ENCODE peak calls at places on chromosomes 13 and 19, in seven cellular contexts. One of them, this sample, is unnamed.

GRCh38 chr13:48412100-48412556 is 785 bp downstream of the LPAR6 start:
- DNase-seq in PC-3: peak
- DNase-seq in left ventricle myocardium inferior: no peak
- DNase-seq in thoracic aorta: no peak
- DNase-seq in IMR-90: peak
- DNase-seq in epithelial cell of proximal tubule: no peak
- DNase-seq in GM12865: no peak
- DNase-seq in this sample: no peak

GRCh38 chr13:109148243-109148642 is 518.8 kb downstream of the MYO16 start:
- DNase-seq in left ventricle myocardium inferior: no peak
- DNase-seq in IMR-90: peak
- DNase-seq in PC-3: peak
- DNase-seq in epithelial cell of proximal tubule: no peak
- DNase-seq in thoracic aorta: no peak
- DNase-seq in GM12865: no peak
- DNase-seq in this sample: no peak

GRCh38 chr19:34484328-34484727 is 2.8 kb downstream of the WTIP start:
- DNase-seq in left ventricle myocardium inferior: peak
- DNase-seq in GM12865: no peak
- DNase-seq in IMR-90: no peak
- DNase-seq in thoracic aorta: no peak
- DNase-seq in epithelial cell of proximal tubule: no peak
- DNase-seq in PC-3: no peak
- DNase-seq in this sample: no peak

GRCh38 chr13:40406405-40407138 is 259.9 kb downstream of the FOXO1 start:
- DNase-seq in thoracic aorta: no peak
- DNase-seq in left ventricle myocardium inferior: no peak
- DNase-seq in epithelial cell of proximal tubule: no peak
- DNase-seq in PC-3: peak
- DNase-seq in IMR-90: peak
- DNase-seq in GM12865: no peak
- DNase-seq in this sample: peak

GRCh38 chr13:33033361-33033812 is 17.2 kb downstream of the KL start:
- DNase-seq in IMR-90: no peak
- DNase-seq in left ventricle myocardium inferior: no peak
- DNase-seq in thoracic aorta: no peak
- DNase-seq in GM12865: peak
- DNase-seq in PC-3: no peak
- DNase-seq in epithelial cell of proximal tubule: no peak
- DNase-seq in this sample: no peak

GRCh38 chr13:104204177-104204576 is 1138.0 kb upstream of the SLC10A2 start:
- DNase-seq in thoracic aorta: no peak
- DNase-seq in epithelial cell of proximal tubule: no peak
- DNase-seq in PC-3: no peak
- DNase-seq in GM12865: peak
- DNase-seq in left ventricle myocardium inferior: no peak
- DNase-seq in IMR-90: no peak
- DNase-seq in this sample: no peak

GRCh38 chr13:30872195-30872594 is 33.9 kb upstream of the MEDAG start:
- DNase-seq in GM12865: no peak
- DNase-seq in left ventricle myocardium inferior: no peak
- DNase-seq in thoracic aorta: no peak
- DNase-seq in epithelial cell of proximal tubule: no peak
- DNase-seq in IMR-90: no peak
- DNase-seq in PC-3: no peak
- DNase-seq in this sample: no peak

GRCh38 chr19:13463296-13463695 is 43.0 kb downstream of the CACNA1A start:
- DNase-seq in PC-3: peak
- DNase-seq in GM12865: peak
- DNase-seq in left ventricle myocardium inferior: no peak
- DNase-seq in thoracic aorta: no peak
- DNase-seq in IMR-90: peak
- DNase-seq in epithelial cell of proximal tubule: no peak
- DNase-seq in this sample: no peak

GRCh38 chr19:40251991-40252390 is 25.5 kb upstream of the CCNP start:
- DNase-seq in PC-3: no peak
- DNase-seq in IMR-90: no peak
- DNase-seq in GM12865: no peak
- DNase-seq in left ventricle myocardium inferior: no peak
- DNase-seq in thoracic aorta: no peak
- DNase-seq in epithelial cell of proximal tubule: no peak
- DNase-seq in this sample: no peak

GRCh38 chr13:110475550-110476219 is 85.8 kb downstream of the RAB20 start:
- DNase-seq in IMR-90: no peak
- DNase-seq in epithelial cell of proximal tubule: no peak
- DNase-seq in left ventricle myocardium inferior: no peak
- DNase-seq in GM12865: no peak
- DNase-seq in thoracic aorta: no peak
- DNase-seq in PC-3: no peak
- DNase-seq in this sample: no peak
- TF ChIP-seq CTCF in IMR-90: no peak
- TF ChIP-seq CTCF in epithelial cell of proximal tubule: no peak
- TF ChIP-seq CTCF in left ventricle myocardium inferior: no peak
- TF ChIP-seq CTCF in GM12865: no peak
- TF ChIP-seq CTCF in thoracic aorta: no peak
- TF ChIP-seq CTCF in PC-3: no peak
- TF ChIP-seq CTCF in this sample: no peak

DNA sequence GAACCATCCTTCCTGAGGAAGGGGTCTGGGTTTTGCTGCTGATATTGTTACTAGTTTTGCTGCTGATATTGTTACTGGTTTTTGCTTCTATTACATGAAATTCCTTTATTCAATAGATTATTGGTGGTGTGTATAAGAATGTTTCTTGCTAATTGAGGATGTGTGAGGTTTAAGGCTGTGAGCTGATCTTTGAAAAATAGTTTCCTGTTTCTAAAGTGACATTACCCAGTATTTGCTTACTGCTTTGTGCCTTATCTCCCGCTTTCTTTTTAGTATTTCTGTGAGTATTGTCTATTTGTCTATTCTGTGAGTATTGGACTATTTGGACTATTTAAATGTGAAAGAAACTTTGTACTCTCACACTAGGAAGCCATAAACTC is 38.2 kb upstream of the C1QTNF9 start:
- DNase-seq in thoracic aorta: no peak
- DNase-seq in left ventricle myocardium inferior: no peak
- DNase-seq in PC-3: no peak
- DNase-seq in epithelial cell of proximal tubule: no peak
- DNase-seq in IMR-90: no peak
- DNase-seq in GM12865: no peak
- DNase-seq in this sample: no peak
- H3K4me3 ChIP-seq in thoracic aorta: peak
- H3K4me3 ChIP-seq in left ventricle myocardium inferior: peak
- H3K4me3 ChIP-seq in PC-3: no peak
- H3K4me3 ChIP-seq in epithelial cell of proximal tubule: peak
- H3K4me3 ChIP-seq in IMR-90: peak
- H3K4me3 ChIP-seq in GM12865: peak
- H3K4me3 ChIP-seq in this sample: peak

DNA sequence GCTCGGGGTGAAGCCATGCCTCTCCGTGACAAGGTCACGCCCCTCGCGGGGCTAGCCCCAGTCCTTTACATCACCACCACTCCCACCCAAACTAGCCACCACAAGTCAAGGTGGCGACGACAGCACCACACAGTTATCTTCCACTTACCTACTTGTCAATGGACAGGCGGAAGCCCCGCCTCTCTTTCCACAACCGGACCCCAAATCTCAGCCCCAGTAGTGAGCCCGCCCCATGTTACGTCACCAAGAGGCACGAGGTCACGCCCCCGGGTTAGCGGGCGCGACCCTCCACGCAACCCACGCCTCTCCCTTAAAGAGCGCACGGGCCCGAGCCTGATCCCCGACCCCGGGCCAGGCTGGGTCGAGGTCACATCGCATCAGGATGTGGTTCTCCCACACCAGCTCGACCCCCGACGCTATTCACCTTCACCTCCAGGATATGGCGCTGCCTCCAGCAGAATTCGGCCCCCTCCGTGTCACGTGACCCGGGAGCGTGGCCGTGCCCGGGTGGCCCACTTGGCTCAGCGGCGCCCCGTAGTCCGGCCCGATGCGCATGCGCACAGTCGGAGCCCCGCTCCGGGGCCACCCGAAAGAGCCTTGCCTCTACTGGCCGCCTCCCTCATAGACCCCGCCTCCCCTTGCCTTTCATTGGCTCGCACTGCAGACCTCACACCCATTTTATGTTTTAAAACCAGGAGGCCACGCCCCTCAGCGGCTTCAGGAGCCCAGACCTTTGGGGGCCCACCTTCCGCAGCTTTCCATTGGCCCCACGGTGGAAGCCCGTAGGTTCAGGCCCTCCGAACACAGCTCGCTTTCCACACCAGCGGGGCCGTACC is 18.2 kb downstream of the SYDE1 start:
- DNase-seq in GM12865: peak
- DNase-seq in IMR-90: peak
- DNase-seq in PC-3: peak
- DNase-seq in thoracic aorta: peak
- DNase-seq in left ventricle myocardium inferior: peak
- DNase-seq in epithelial cell of proximal tubule: peak
- DNase-seq in this sample: peak
- TF ChIP-seq CTCF in GM12865: peak
- TF ChIP-seq CTCF in IMR-90: no peak
- TF ChIP-seq CTCF in PC-3: no peak
- TF ChIP-seq CTCF in thoracic aorta: no peak
- TF ChIP-seq CTCF in left ventricle myocardium inferior: no peak
- TF ChIP-seq CTCF in epithelial cell of proximal tubule: no peak
- TF ChIP-seq CTCF in this sample: peak

DNA sequence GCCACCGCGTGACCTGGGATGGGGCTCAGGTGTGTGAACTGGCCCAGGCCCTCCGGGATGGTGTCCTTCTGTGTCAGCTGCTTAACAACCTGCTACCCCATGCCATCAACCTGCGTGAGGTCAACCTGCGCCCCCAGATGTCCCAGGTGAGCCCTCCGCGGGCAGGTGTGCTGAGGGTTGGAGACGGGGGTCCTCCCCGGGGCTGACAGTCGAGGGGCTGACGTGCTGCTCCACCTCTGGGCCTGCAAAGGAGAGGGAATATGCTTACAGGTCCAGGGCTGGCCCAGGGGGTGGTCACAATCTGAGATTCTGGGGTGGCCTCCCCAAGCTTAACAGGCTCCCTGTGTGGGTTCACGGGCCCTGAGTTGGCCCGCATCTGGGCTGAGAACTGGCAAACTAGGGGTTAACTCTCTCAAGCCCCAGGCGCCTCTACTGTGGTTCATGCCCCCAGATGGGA is 386 bp downstream of the VAV1 start:
- DNase-seq in thoracic aorta: no peak
- DNase-seq in GM12865: no peak
- DNase-seq in left ventricle myocardium inferior: no peak
- DNase-seq in epithelial cell of proximal tubule: no peak
- DNase-seq in IMR-90: no peak
- DNase-seq in PC-3: no peak
- DNase-seq in this sample: no peak
- H3K4me3 ChIP-seq in thoracic aorta: peak
- H3K4me3 ChIP-seq in GM12865: peak
- H3K4me3 ChIP-seq in left ventricle myocardium inferior: peak
- H3K4me3 ChIP-seq in epithelial cell of proximal tubule: no peak
- H3K4me3 ChIP-seq in IMR-90: no peak
- H3K4me3 ChIP-seq in PC-3: no peak
- H3K4me3 ChIP-seq in this sample: no peak

GRCh38 chr19:8039231-8039630 is 13.3 kb upstream of the CCL25 start:
- DNase-seq in PC-3: no peak
- DNase-seq in epithelial cell of proximal tubule: no peak
- DNase-seq in GM12865: no peak
- DNase-seq in IMR-90: no peak
- DNase-seq in left ventricle myocardium inferior: no peak
- DNase-seq in thoracic aorta: no peak
- DNase-seq in this sample: no peak

GRCh38 chr19:8038815-8039214 is 13.7 kb upstream of the CCL25 start:
- DNase-seq in GM12865: no peak
- DNase-seq in epithelial cell of proximal tubule: no peak
- DNase-seq in PC-3: no peak
- DNase-seq in thoracic aorta: no peak
- DNase-seq in left ventricle myocardium inferior: no peak
- DNase-seq in IMR-90: no peak
- DNase-seq in this sample: no peak

GRCh38 chr19:8036438-8037099 is 16.0 kb upstream of the CCL25 start:
- DNase-seq in IMR-90: no peak
- DNase-seq in thoracic aorta: no peak
- DNase-seq in epithelial cell of proximal tubule: no peak
- DNase-seq in GM12865: no peak
- DNase-seq in left ventricle myocardium inferior: no peak
- DNase-seq in PC-3: no peak
- DNase-seq in this sample: no peak

GRCh38 chr19:8030906-8031305 is 21.7 kb upstream of the CCL25 start:
- DNase-seq in thoracic aorta: no peak
- DNase-seq in IMR-90: no peak
- DNase-seq in epithelial cell of proximal tubule: no peak
- DNase-seq in PC-3: no peak
- DNase-seq in left ventricle myocardium inferior: no peak
- DNase-seq in GM12865: no peak
- DNase-seq in this sample: no peak

DNA sequence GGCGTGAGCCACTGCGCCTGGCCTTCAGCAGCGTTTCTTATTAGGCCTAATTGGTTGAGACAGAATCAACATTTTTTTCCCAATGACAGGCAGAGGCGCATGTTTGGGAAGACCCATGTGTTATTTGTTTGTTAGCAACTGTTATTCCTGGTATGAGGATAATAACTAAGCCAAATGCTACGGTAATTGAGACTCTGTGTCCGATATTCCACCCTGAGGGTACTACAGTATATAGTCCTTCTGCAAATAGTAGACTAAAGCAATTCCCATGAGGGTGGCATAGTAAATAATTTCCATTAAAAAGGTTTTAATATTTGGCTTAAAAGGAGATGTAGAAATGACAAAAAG is 18.4 kb upstream of the CCL25 start:
- DNase-seq in PC-3: no peak
- DNase-seq in GM12865: no peak
- DNase-seq in thoracic aorta: no peak
- DNase-seq in IMR-90: no peak
- DNase-seq in left ventricle myocardium inferior: no peak
- DNase-seq in epithelial cell of proximal tubule: no peak
- DNase-seq in this sample: no peak
- TF ChIP-seq CTCF in PC-3: no peak
- TF ChIP-seq CTCF in GM12865: no peak
- TF ChIP-seq CTCF in thoracic aorta: no peak
- TF ChIP-seq CTCF in IMR-90: no peak
- TF ChIP-seq CTCF in left ventricle myocardium inferior: no peak
- TF ChIP-seq CTCF in epithelial cell of proximal tubule: no peak
- TF ChIP-seq CTCF in this sample: no peak

DNA sequence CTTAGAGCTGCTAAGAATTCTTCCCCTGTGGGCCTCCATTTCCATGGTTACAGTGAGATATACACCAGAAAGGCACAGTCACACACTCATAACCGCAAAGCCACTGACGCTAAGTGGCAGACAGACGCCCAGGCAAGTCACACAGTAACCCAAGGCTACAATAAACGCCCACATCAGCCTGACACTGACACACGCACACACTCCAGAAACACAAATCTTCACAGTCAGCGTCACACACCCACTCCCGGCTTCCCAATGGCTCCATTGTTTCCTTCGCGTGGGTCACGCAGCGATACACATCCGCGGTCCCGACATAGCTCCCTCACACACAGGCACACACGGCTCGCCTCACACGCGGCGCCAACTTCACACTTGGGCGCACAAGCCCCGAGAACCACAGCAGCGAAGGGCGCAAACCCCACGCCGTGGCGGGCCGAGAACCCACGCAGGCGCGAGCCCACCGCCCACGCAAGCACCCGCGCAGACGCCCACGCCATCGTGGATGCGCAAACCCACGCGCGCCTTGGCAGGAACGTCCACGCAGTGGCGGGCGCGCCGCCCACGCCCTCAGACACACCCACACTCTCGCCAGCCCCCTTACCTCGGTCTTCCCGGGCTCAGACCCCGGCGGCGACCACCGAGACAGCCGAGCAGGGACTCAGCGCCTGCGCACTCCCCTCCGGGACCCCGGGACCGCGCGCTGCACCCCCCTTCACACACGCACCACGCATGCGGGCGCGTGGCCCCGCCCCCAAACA is at the start of gene ZNF667:
- DNase-seq in left ventricle myocardium inferior: peak
- DNase-seq in thoracic aorta: peak
- DNase-seq in PC-3: peak
- DNase-seq in IMR-90: peak
- DNase-seq in epithelial cell of proximal tubule: peak
- DNase-seq in GM12865: no peak
- DNase-seq in this sample: peak
- H3K4me3 ChIP-seq in left ventricle myocardium inferior: peak
- H3K4me3 ChIP-seq in thoracic aorta: peak
- H3K4me3 ChIP-seq in PC-3: peak
- H3K4me3 ChIP-seq in IMR-90: peak
- H3K4me3 ChIP-seq in epithelial cell of proximal tubule: peak
- H3K4me3 ChIP-seq in GM12865: no peak
- H3K4me3 ChIP-seq in this sample: peak

This sample was measured in AG04449.